ENCODE peak calls at places on chromosomes 6 and 20, in six cellular contexts. A is body of pancreas, T is A549, R is tibial nerve, Q is IMR-90, C is uterus. Y is an unnamed sample.

GRCh38 chr6:79525272-79526100 is 11.7 kb downstream of the LCA5 start:
- DNase-seq in A (peak; percentile 54), Q (peak; percentile 47), T (peak; percentile 10), R (peak; percentile 38), C (peak; percentile 42), Y (peak; percentile 76)

GRCh38 chr6:10314163-10314955 is 100.5 kb downstream of the TFAP2A start:
- DNase-seq in Q (no peak), R (no peak), A (no peak), C (no peak), T (no peak), Y (no peak)

GRCh38 chr6:159312204-159312603 is 143.0 kb downstream of the FNDC1 start:
- DNase-seq in R (no peak), T (no peak), Q (no peak), A (no peak), C (no peak), Y (no peak)

GRCh38 chr6:89411269-89412070 is 603 bp downstream of the RRAGD start:
- DNase-seq in R (no peak), C (peak; percentile 22), T (no peak), Q (no peak), A (peak; percentile 40), Y (peak; percentile 41)

GRCh38 chr20:62123450-62124118 is 1.3 kb downstream of the LSM14B start:
- DNase-seq in Q (peak; percentile 51), C (no peak), T (no peak), A (no peak), R (no peak), Y (peak; percentile 35)

GRCh38 chr6:20202070-20202658 is 10.1 kb downstream of the MBOAT1 start:
- DNase-seq in C (no peak), T (peak; percentile 84), Q (peak; percentile 40), A (no peak), R (no peak), Y (no peak)

GRCh38 chr20:11569163-11569562 is 348.5 kb upstream of the BTBD3 start:
- DNase-seq in C (no peak), T (peak; percentile 13), Q (no peak), R (no peak), A (no peak), Y (no peak)

GRCh38 chr20:58048096-58048702 is 180.3 kb downstream of the ANKRD60 start:
- DNase-seq in R (no peak), C (no peak), A (no peak), Q (peak; percentile 2), T (peak; percentile 39), Y (no peak)

GRCh38 chr6:2938004-2938631 is 33.2 kb downstream of the SERPINB6 start:
- DNase-seq in Q (no peak), C (no peak), T (no peak), R (no peak), A (no peak), Y (no peak)

GRCh38 chr20:62887860-62888239 is 26.2 kb upstream of the TCFL5 start:
- DNase-seq in R (no peak), T (no peak), A (no peak), C (no peak), Q (no peak), Y (no peak)

GRCh38 chr20:46324960-46325703 is 16.8 kb upstream of the CDH22 start:
- DNase-seq in Q (peak; percentile 7), C (no peak), T (peak; percentile 56), A (peak; percentile 31), R (no peak), Y (peak; percentile 50)

GRCh38 chr6:81979767-81980166 is 227.3 kb upstream of the TENT5A start:
- DNase-seq in T (no peak), A (no peak), R (no peak), Q (no peak), C (no peak), Y (no peak)

GRCh38 chr20:18056174-18057105 is 1.3 kb downstream of the OVOL2 start:
- DNase-seq in R (no peak), Q (no peak), T (peak; percentile 34), C (no peak), A (peak; percentile 23), Y (no peak)

GRCh38 chr6:36387440-36388303 is at the start of gene ETV7:
- DNase-seq in Q (peak; percentile 6), C (peak; percentile 25), T (no peak), A (peak; percentile 38), R (no peak), Y (peak; percentile 61)

GRCh38 chr20:49552007-49552406 is 15.9 kb downstream of the PTGIS start:
- DNase-seq in Q (no peak), A (no peak), T (no peak), C (no peak), R (no peak), Y (no peak)
- H3K4me1 ChIP-seq in Q (no peaks in the 10 kb centered on the region), A (no peaks in the 10 kb centered on the region), T (peaks cover 14% of the 10 kb centered on the region), C (peaks cover 4% of the 10 kb centered on the region), R (peaks cover 5% of the 10 kb centered on the region), Y (no peaks in the 10 kb centered on the region)

GRCh38 chr6:169844946-169845345 is 93.5 kb downstream of the ERMARD start:
- DNase-seq in R (no peak), Q (no peak), T (no peak), C (no peak), A (no peak), Y (no peak)
- TF ChIP-seq POLR2A in R (no peak), Q (no peak), T (no peak), C (no peak), A (no peak), Y (no peak)

DNA sequence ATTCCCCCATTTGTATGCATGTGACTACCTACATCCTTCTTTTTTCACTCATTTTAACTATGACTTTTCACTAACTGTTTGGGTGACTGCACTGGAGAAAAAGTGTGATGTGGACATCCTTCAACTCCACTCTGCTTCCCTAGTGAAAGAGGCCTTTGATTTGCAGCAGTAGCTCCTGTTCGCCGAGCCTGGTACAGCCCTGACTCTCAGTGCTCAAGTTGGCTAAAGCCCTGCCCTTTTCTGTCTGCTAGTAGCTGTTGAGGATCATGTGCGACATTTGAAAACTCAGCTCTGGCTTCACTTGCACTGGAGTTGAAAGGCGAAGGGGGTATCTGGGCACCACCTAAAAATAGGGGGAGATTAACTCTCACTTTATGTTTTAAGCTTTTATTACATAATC is 42.1 kb downstream of the DAAM2 start:
- DNase-seq in R (no peak), C (no peak), T (no peak), A (no peak), Q (no peak), Y (no peak)
- H3K4me1 ChIP-seq in R (peaks cover 8% of the 10 kb centered on the region), C (no peaks in the 10 kb centered on the region), T (no peaks in the 10 kb centered on the region), A (no peaks in the 10 kb centered on the region), Q (peaks cover 17% of the 10 kb centered on the region), Y (no peaks in the 10 kb centered on the region)

GRCh38 chr20:63967330-63968135 is 2.2 kb downstream of the ZNF512B start:
- DNase-seq in A (no peak), R (no peak), Q (no peak), T (no peak), C (no peak), Y (peak; percentile 8)
- TF ChIP-seq POLR2A in A (no peak), R (no peak), Q (no peak), T (no peak), C (no peak), Y (no peak)

DNA sequence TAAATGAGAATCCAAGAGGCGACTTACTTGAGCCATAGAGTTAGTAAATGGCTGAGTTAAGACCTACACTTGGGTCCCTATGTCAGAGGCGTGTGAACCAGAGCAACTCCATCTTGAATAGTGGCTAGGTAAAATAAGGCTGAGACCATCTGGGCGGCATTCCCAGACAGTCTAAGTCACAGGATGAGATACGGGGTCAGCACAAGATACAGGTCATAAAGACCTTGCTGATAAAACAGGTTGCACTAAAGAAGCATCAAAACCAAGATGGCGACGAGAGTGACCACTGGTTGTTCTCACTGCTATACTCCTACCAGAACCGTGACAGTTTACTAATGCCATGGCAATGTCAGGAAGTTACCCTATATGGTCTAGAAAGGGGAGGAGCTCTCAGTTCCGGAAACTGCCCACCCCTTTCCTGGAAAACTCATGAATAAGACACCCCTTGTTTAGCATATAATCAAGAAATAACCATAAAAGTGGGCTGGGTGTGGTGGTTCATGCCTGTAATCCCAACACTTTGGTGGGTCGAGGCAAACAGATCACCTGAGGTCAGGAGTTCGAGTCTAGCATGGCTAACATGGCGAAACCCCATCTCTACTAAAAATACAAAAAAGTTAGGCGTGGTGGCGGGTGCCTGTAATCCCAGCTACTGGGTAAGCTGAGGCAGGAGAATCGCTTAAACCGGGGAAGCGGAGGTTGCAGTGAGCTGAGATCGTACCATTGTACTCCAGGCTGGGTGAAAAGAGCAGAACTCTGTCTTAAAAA is 43.9 kb upstream of the EEF1A1 start:
- DNase-seq in Q (no peak), T (no peak), C (no peak), A (no peak), R (no peak), Y (no peak)
- H3K4me1 ChIP-seq in Q (peaks cover 12% of the 10 kb centered on the region), T (peaks cover 39% of the 10 kb centered on the region), C (no peaks in the 10 kb centered on the region), A (peaks cover 18% of the 10 kb centered on the region), R (no peaks in the 10 kb centered on the region), Y (peaks cover 4% of the 10 kb centered on the region)